ENCODE peak calls at places on chromosomes 1 and 21, in four cellular contexts. P, K, N and M are unnamed samples.

GRCh38 chr1:179883040-179883501 is 986 bp downstream of the TOR1AIP1 start:
- DNase-seq in P (no peak), K (no peak), N (no peak), M (no peak)

GRCh38 chr1:54254055-54254454 is 54.1 kb downstream of the MRPL37 start:
- DNase-seq in P (no peak), K (no peak), N (no peak), M (peak)

GRCh38 chr1:234553241-234554156 is 56.5 kb downstream of the IRF2BP2 start:
- DNase-seq in P (no peak), K (no peak), N (no peak), M (peak)

GRCh38 chr1:52632732-52633290 is at the start of gene SHISAL2A:
- DNase-seq in P (peak), K (peak), N (peak), M (no peak)

GRCh38 chr1:235079443-235079967 is 49.1 kb downstream of the TOMM20 start:
- DNase-seq in P (no peak), K (peak), N (peak), M (peak)

GRCh38 chr1:82015444-82015843 is 214.7 kb downstream of the ADGRL2 start:
- DNase-seq in P (no peak), K (no peak), N (no peak), M (no peak)

GRCh38 chr1:8477983-8478362 is 160.1 kb downstream of the SLC45A1 start:
- DNase-seq in P (no peak), K (no peak), N (no peak), M (no peak)

GRCh38 chr1:161013591-161014513 is 7.1 kb downstream of the F11R start:
- DNase-seq in P (peak), K (peak), N (peak), M (no peak)

GRCh38 chr1:211912064-211912463 is 81.5 kb upstream of the LPGAT1 start:
- DNase-seq in P (no peak), K (no peak), N (no peak), M (no peak)

GRCh38 chr1:161930064-161930463 is 93.6 kb downstream of the OLFML2B start:
- DNase-seq in P (no peak), K (no peak), N (no peak), M (peak)

GRCh38 chr1:220828211-220828553 is 41.5 kb downstream of the MTARC1 start:
- DNase-seq in P (no peak), K (no peak), N (no peak), M (no peak)

GRCh38 chr1:209733409-209734192 is 22.3 kb upstream of the TRAF3IP3 start:
- DNase-seq in P (no peak), K (no peak), N (no peak), M (no peak)

GRCh38 chr1:55184859-55185258 is 30.3 kb downstream of the USP24 start:
- DNase-seq in P (no peak), K (no peak), N (no peak), M (no peak)

GRCh38 chr21:32733356-32733755 is 5.5 kb upstream of the SYNJ1 start:
- DNase-seq in P (no peak), K (no peak), N (no peak), M (no peak)

GRCh38 chr1:199687321-199687720 is 340.2 kb upstream of the NR5A2 start:
- DNase-seq in P (no peak), K (no peak), N (no peak), M (peak)

GRCh38 chr1:209802117-209802779 is 3.7 kb downstream of the IRF6 start:
- DNase-seq in P (no peak), K (no peak), N (no peak), M (no peak)

GRCh38 chr1:184002071-184002470 is 35.5 kb downstream of the COLGALT2 start:
- DNase-seq in P (no peak), K (no peak), N (peak), M (peak)

GRCh38 chr1:160354388-160354985 is 11.3 kb downstream of the NCSTN start:
- DNase-seq in P (no peak), K (no peak), N (no peak), M (peak)

GRCh38 chr1:39981957-39982356 is 27.0 kb downstream of the MFSD2A start:
- DNase-seq in P (no peak), K (peak), N (no peak), M (peak)

GRCh38 chr1:187244623-187245022 is 415.9 kb downstream of the PLA2G4A start:
- DNase-seq in P (no peak), K (no peak), N (no peak), M (peak)

GRCh38 chr1:154809436-154810413 is 60.4 kb downstream of the KCNN3 start:
- DNase-seq in P (no peak), K (no peak), N (no peak), M (peak)

GRCh38 chr1:158999301-159000069 is 10.2 kb upstream of the IFI16 start:
- DNase-seq in P (no peak), K (no peak), N (peak), M (peak)

GRCh38 chr21:46326110-46326703 is 2.3 kb downstream of the PCNT start:
- DNase-seq in P (no peak), K (no peak), N (no peak), M (no peak)

GRCh38 chr1:205396972-205397616 is 24.8 kb downstream of the LEMD1 start:
- DNase-seq in P (no peak), K (no peak), N (peak), M (peak)

GRCh38 chr1:44048816-44049215 is 17.6 kb upstream of the SLC6A9 start:
- DNase-seq in P (no peak), K (no peak), N (no peak), M (peak)

GRCh38 chr1:27590917-27591508 is 12.9 kb downstream of the AHDC1 start:
- DNase-seq in P (no peak), K (no peak), N (no peak), M (no peak)

GRCh38 chr1:29457496-29458368 is 221.4 kb downstream of the PTPRU start:
- DNase-seq in P (no peak), K (no peak), N (no peak), M (no peak)

GRCh38 chr1:226110249-226111108 is 48.0 kb downstream of the H3-3A start:
- DNase-seq in P (peak), K (peak), N (peak), M (peak)

GRCh38 chr1:78275456-78275855 is 215.3 kb upstream of the PTGFR start:
- DNase-seq in P (no peak), K (no peak), N (no peak), M (peak)

GRCh38 chr21:31198575-31198974 is 145.5 kb downstream of the TIAM1 start:
- DNase-seq in P (no peak), K (no peak), N (no peak), M (peak)

GRCh38 chr1:39507230-39507928 is 15.9 kb downstream of the BMP8A start:
- DNase-seq in P (no peak), K (no peak), N (no peak), M (no peak)

GRCh38 chr1:54623216-54624007 is at the start of gene FAM151A:
- DNase-seq in P (no peak), K (no peak), N (no peak), M (no peak)

GRCh38 chr1:14602131-14602530 is 3.6 kb downstream of the KAZN start:
- DNase-seq in P (no peak), K (no peak), N (peak), M (peak)

GRCh38 chr1:184635347-184636155 is 119.1 kb downstream of the EDEM3 start:
- DNase-seq in P (no peak), K (no peak), N (no peak), M (no peak)

DNA sequence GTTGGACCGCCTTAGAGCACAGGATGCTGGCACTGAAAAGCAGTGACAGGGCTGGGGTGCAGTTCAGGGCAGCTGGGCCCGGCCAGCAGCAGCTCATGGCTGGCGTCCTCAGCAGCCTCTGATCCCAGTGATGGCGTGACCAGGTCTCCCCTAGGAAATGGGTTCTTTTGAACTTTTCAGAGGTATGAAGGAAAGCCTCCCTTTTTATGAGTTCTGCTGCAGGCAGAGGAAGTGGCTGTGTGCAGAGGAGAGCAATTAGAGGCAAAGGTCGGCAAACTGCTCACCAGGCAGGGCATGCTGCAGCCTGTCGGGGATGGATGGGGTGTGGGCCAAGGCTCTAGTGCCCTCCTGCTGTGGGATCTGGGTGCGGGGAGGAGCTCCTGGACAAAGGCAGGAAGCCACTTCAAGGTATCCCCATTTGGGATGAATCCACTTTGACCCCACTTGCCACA is 45.6 kb upstream of the RAB4A start:
- DNase-seq in P (no peak), K (no peak), N (no peak), M (no peak)
- TF ChIP-seq CTCF in P (no peak), K (no peak), N (no peak), M (no peak)

GRCh38 chr21:37074546-37074945 is 1.5 kb downstream of the TTC3 start:
- DNase-seq in P (no peak), K (no peak), N (no peak), M (no peak)

GRCh38 chr21:37076087-37076486 is 3.0 kb downstream of the TTC3 start:
- DNase-seq in P (no peak), K (no peak), N (no peak), M (no peak)

GRCh38 chr21:37074195-37074510 is 1.1 kb downstream of the TTC3 start:
- DNase-seq in P (no peak), K (no peak), N (no peak), M (no peak)

GRCh38 chr21:37073417-37074194 is 552 bp downstream of the TTC3 start:
- DNase-seq in P (peak), K (peak), N (peak), M (peak)

GRCh38 chr21:37075214-37075770 is 2.2 kb downstream of the TTC3 start:
- DNase-seq in P (no peak), K (no peak), N (no peak), M (no peak)
- H3K4me3 ChIP-seq in P (no peak), K (no peak), N (no peak), M (no peak)

GRCh38 chr1:61079276-61079897 is 3.0 kb upstream of the NFIA start:
- DNase-seq in P (no peak), K (no peak), N (no peak), M (no peak)

GRCh38 chr1:61078611-61079010 is 3.8 kb upstream of the NFIA start:
- DNase-seq in P (no peak), K (no peak), N (no peak), M (peak)

GRCh38 chr1:61076728-61077675 is 5.4 kb upstream of the NFIA start:
- DNase-seq in P (peak), K (peak), N (peak), M (peak)

GRCh38 chr1:61079898-61080336 is 2.4 kb upstream of the NFIA start:
- DNase-seq in P (no peak), K (peak), N (peak), M (peak)

GRCh38 chr1:61077676-61078521 is 4.5 kb upstream of the NFIA start:
- DNase-seq in P (peak), K (peak), N (peak), M (peak)
- TF ChIP-seq CTCF in P (no peak), K (no peak), N (no peak), M (no peak)

GRCh38 chr1:94553931-94554330 is 12.4 kb upstream of the F3 start:
- DNase-seq in P (no peak), K (no peak), N (no peak), M (no peak)
- H3K4me3 ChIP-seq in P (no peak), K (no peak), N (no peak), M (no peak)

GRCh38 chr1:174693085-174693484 is 245.3 kb downstream of the GPR52 start:
- DNase-seq in P (no peak), K (no peak), N (no peak), M (no peak)

GRCh38 chr1:174690266-174690665 is 242.5 kb downstream of the GPR52 start:
- DNase-seq in P (no peak), K (no peak), N (no peak), M (no peak)

GRCh38 chr1:174696026-174696821 is 248.5 kb downstream of the GPR52 start:
- DNase-seq in P (no peak), K (no peak), N (no peak), M (no peak)

GRCh38 chr1:174689524-174689923 is 241.8 kb downstream of the GPR52 start:
- DNase-seq in P (no peak), K (no peak), N (no peak), M (no peak)

GRCh38 chr1:174692313-174692712 is 244.5 kb downstream of the GPR52 start:
- DNase-seq in P (no peak), K (no peak), N (no peak), M (peak)
- TF ChIP-seq CTCF in P (no peak), K (no peak), N (no peak), M (no peak)

DNA sequence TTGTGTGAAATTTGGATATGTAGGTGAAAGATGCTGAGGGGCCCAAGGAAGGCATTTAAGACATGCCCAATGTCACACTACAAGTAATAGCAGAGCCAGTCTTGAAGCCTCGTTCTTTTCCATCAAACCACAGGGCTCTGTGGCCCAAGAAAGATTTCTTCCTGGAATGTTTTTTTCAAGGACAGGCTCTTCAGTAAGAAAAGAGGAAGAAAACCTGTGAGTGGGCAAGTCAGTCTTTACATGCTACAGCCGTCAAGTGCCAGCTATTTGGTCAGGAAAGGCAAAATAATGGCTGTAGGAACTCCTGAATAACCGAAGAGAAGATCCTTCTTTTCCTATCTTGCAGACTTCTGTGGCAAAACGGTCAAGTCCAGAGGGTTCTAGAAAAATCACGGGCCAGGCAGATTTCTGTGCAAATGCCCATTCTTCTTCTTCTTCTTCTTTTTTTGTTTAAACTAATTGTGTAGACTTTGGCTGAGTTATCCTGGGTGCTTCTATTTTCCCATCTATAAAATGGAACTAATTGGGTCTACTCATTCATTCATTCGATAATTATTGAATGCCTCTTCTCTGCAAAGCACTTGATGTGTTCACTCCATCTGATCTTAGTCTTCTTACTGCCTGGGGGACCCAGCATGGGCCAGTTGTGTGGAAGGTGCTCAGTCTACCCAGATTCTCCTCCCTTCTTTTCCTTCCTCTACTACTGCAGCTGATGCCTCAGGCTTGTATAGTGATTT is 1.9 kb upstream of the ID3 start:
- DNase-seq in P (no peak), K (no peak), N (no peak), M (no peak)
- H3K4me3 ChIP-seq in P (no peak), K (peak), N (no peak), M (peak)

DNA sequence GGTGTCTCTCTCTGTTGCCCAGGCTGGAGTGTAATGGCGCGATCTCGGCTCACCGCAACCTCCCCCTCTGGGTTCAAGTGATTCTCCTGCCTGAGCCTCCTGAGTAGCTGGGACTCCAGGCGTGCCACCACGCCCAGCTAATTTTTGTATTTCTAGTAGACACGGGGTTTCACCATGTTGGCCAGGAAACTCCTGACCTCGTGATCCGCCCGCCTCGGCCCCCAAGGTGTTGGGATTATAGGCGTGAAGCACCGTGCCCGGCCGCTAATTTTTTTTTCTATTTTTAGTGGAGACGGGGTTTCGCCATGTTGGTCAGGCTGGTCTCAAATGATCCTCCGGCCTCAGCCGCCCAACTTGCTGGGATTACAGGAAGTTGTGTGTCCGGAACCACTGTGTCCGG is 597 bp downstream of the HORMAD1 start:
- DNase-seq in P (no peak), K (no peak), N (no peak), M (no peak)
- TF ChIP-seq CTCF in P (no peak), K (no peak), N (no peak), M (no peak)